ENCODE peak calls at places on chromosomes 6 and 20, in ten cellular contexts. V is T-helper 2 cell; M is transverse colon; N is HEK293T; Y is activated naive CD4-positive, alpha-beta T cell treated with Interleukin-2 at 50 U/mL for 16 hours; E is GM12865; U is spleen; W is activated T-helper 1 cell treated with anti-CD3 and anti-CD28 coated beads, Interleukin-12 subunit alpha, Interleukin-12 subunit beta, Interleukin-2, Interleukin-4 antibody, amounts not matched to agents 30 ng/mL and 10 ng/mL and 1 ng/mL, durations not matched to agents 14 hours and 24 hours and 36 hours; O is activated effector memory CD4-positive, alpha-beta T cell treated with anti-CD3 and anti-CD28 coated beads, Interleukin-2, amount 50 U/mL, for 16 hours; G is GM23338. I is an unnamed sample.

GRCh38 chr6:107618672-107619071 is 128.8 kb downstream of the SOBP start:
- DNase-seq in M (peak; percentile 20), V (no peak), E (peak; percentile 93), G (peak; percentile 62), W (peak; percentile 5), N (no peak), U (peak; percentile 80), O (peak; percentile 66), Y (peak; percentile 8), I (no peak)

GRCh38 chr6:27986928-27987725 is 30.1 kb downstream of the OR2B6 start:
- DNase-seq in U (no peak), W (no peak), O (no peak), N (no peak), G (no peak), E (no peak), Y (no peak), V (no peak), M (no peak), I (no peak)

GRCh38 chr6:44451803-44452690 is 64.5 kb downstream of the CDC5L start:
- DNase-seq in W (no peak), V (no peak), G (no peak), Y (no peak), E (no peak), M (no peak), U (no peak), N (no peak), O (no peak), I (no peak)

GRCh38 chr6:41073968-41074691 is 1.4 kb downstream of the NFYA start:
- DNase-seq in N (no peak), W (peak; percentile 4), U (no peak), Y (no peak), E (peak; percentile 38), O (no peak), G (peak; percentile 24), V (no peak), M (no peak), I (no peak)

GRCh38 chr20:64112691-64113443 is 5.5 kb upstream of the NPBWR2 start:
- DNase-seq in W (no peak), G (peak; percentile 1), M (peak; percentile 2), Y (no peak), E (no peak), O (peak; percentile 50), V (no peak), N (no peak), U (peak; percentile 51), I (no peak)

GRCh38 chr6:143867236-143867635 is 3.0 kb downstream of the ZC2HC1B start:
- DNase-seq in V (no peak), M (no peak), W (no peak), U (no peak), O (no peak), N (no peak), E (no peak), G (no peak), Y (no peak), I (no peak)

GRCh38 chr6:118993803-118994231 is 58.9 kb upstream of the MCM9 start:
- DNase-seq in O (no peak), E (no peak), W (no peak), M (no peak), Y (no peak), G (no peak), U (no peak), V (no peak), N (no peak), I (no peak)

GRCh38 chr20:54105653-54106052 is 35.3 kb upstream of the BCAS1 start:
- DNase-seq in Y (no peak), G (no peak), O (no peak), N (no peak), M (no peak), W (no peak), V (no peak), E (no peak), U (no peak), I (no peak)

GRCh38 chr6:108383967-108384366 is 89.1 kb downstream of the AFG1L start:
- DNase-seq in Y (no peak), N (no peak), U (no peak), W (no peak), V (no peak), G (no peak), O (no peak), E (no peak), M (no peak), I (no peak)

GRCh38 chr6:99254616-99255550 is 94.6 kb downstream of the FAXC start:
- DNase-seq in V (no peak), O (no peak), Y (no peak), E (no peak), W (no peak), M (no peak), N (no peak), U (no peak), G (no peak), I (no peak)

GRCh38 chr6:39465539-39465938 is 143.0 kb upstream of the KCNK16 start:
- DNase-seq in Y (no peak), V (no peak), W (no peak), U (no peak), O (no peak), E (no peak), N (no peak), M (no peak), G (no peak), I (no peak)

GRCh38 chr6:28537065-28537464 is 11.4 kb downstream of the GPX5 start:
- DNase-seq in Y (no peak), V (no peak), N (no peak), M (no peak), O (no peak), E (peak; percentile 3), G (peak; percentile 68), U (no peak), W (no peak), I (no peak)

GRCh38 chr6:21115111-21115510 is 478.4 kb upstream of the SOX4 start:
- DNase-seq in E (no peak), Y (no peak), M (no peak), W (no peak), V (no peak), G (no peak), O (no peak), U (no peak), N (no peak), I (no peak)

GRCh38 chr6:118370722-118371121 is 177.4 kb upstream of the PLN start:
- DNase-seq in U (no peak), O (no peak), N (no peak), M (no peak), W (no peak), G (no peak), E (no peak), Y (no peak), V (no peak), I (no peak)

GRCh38 chr20:34318609-34319443 is 15.7 kb upstream of the AHCY start:
- DNase-seq in Y (no peak), E (no peak), V (no peak), O (no peak), M (no peak), U (no peak), G (peak; percentile 41), W (no peak), N (no peak), I (no peak)

GRCh38 chr20:58570181-58570859 is 55.1 kb upstream of the APCDD1L start:
- DNase-seq in V (no peak), O (peak; percentile 22), N (no peak), M (no peak), G (no peak), Y (no peak), U (peak; percentile 16), E (no peak), W (no peak), I (no peak)

GRCh38 chr6:29811377-29811776 is 16.2 kb upstream of the HLA-G start:
- DNase-seq in Y (no peak), N (no peak), V (no peak), W (no peak), O (no peak), U (no peak), M (no peak), E (no peak), G (no peak), I (no peak)

GRCh38 chr6:21486115-21486514 is 107.4 kb upstream of the SOX4 start:
- DNase-seq in G (no peak), E (no peak), O (no peak), N (no peak), V (no peak), U (no peak), W (no peak), M (no peak), Y (no peak), I (no peak)

GRCh38 chr20:49792006-49792405 is 20.6 kb upstream of the SLC9A8 start:
- DNase-seq in G (no peak), N (no peak), M (no peak), E (no peak), Y (no peak), O (no peak), W (no peak), V (no peak), U (no peak), I (no peak)

GRCh38 chr20:58908216-58908615 is 55.7 kb downstream of the GNAS start:
- DNase-seq in G (no peak), O (no peak), V (no peak), W (no peak), M (no peak), U (no peak), E (peak; percentile 50), Y (no peak), N (no peak), I (no peak)

GRCh38 chr6:168188974-168189678 is 110.1 kb upstream of the FRMD1 start:
- DNase-seq in U (no peak), N (no peak), G (no peak), V (no peak), W (no peak), Y (no peak), E (no peak), O (peak; percentile 24), M (no peak), I (no peak)

GRCh38 chr6:46979206-46979605 is 57.5 kb upstream of the ADGRF5 start:
- DNase-seq in M (no peak), Y (no peak), E (no peak), N (no peak), U (no peak), O (no peak), G (no peak), V (no peak), W (no peak), I (no peak)

GRCh38 chr20:16530201-16530681 is 43.0 kb downstream of the KIF16B start:
- DNase-seq in V (no peak), W (no peak), Y (no peak), O (no peak), N (no peak), G (no peak), U (no peak), M (peak; percentile 87), E (no peak), I (no peak)

GRCh38 chr20:24872291-24873014 is 76.6 kb upstream of the CST7 start:
- DNase-seq in U (no peak), V (no peak), M (no peak), O (no peak), E (peak; percentile 52), G (no peak), Y (no peak), W (no peak), N (no peak), I (no peak)

GRCh38 chr6:31871068-31871659 is 7.6 kb downstream of the SLC44A4 start:
- DNase-seq in Y (no peak), O (no peak), N (no peak), W (no peak), G (peak; percentile 18), E (no peak), U (no peak), M (no peak), V (no peak), I (no peak)

GRCh38 chr6:111683749-111684267 is 78.1 kb upstream of the TRAF3IP2 start:
- DNase-seq in U (no peak), G (no peak), E (no peak), N (no peak), O (no peak), Y (no peak), V (no peak), W (no peak), M (no peak), I (no peak)

GRCh38 chr6:125947581-125947980 is 9.0 kb upstream of the HINT3 start:
- DNase-seq in Y (no peak), V (no peak), M (no peak), E (no peak), W (no peak), U (no peak), O (no peak), N (no peak), G (no peak), I (no peak)

GRCh38 chr20:5073154-5074049 is 46.4 kb downstream of the PCNA start:
- DNase-seq in G (peak; percentile 34), E (no peak), Y (no peak), U (peak; percentile 86), W (no peak), N (no peak), V (no peak), O (no peak), M (peak; percentile 93), I (no peak)

I was measured in activated T-cell treated with anti-CD3 and anti-CD28 coated beads for 1 hour.